ENCODE peak calls at places on chromosome 21, in six cellular contexts. One of them, this sample, is unnamed. For H3K27me3, the result is how much of the 10 kb centered on the place peaks cover.

GRCh38 chr21:32726742-32727477 is 903 bp downstream of the SYNJ1 start:
- DNase-seq in adipocyte: peak
- DNase-seq in mammary epithelial cell: peak
- DNase-seq in neural progenitor cell: peak
- DNase-seq in heart left ventricle: no peak
- DNase-seq in RWPE2: no peak
- DNase-seq in this sample: no peak

GRCh38 chr21:23131177-23131576 is 2133.0 kb downstream of the NCAM2 start:
- DNase-seq in adipocyte: no peak
- DNase-seq in mammary epithelial cell: no peak
- DNase-seq in neural progenitor cell: peak
- DNase-seq in heart left ventricle: no peak
- DNase-seq in RWPE2: no peak
- DNase-seq in this sample: no peak

GRCh38 chr21:46229133-46229922 is 754 bp upstream of the LSS start:
- DNase-seq in adipocyte: no peak
- DNase-seq in mammary epithelial cell: no peak
- DNase-seq in neural progenitor cell: no peak
- DNase-seq in heart left ventricle: peak
- DNase-seq in RWPE2: peak
- DNase-seq in this sample: no peak

GRCh38 chr21:28793043-28793442 is 199.6 kb downstream of the LTN1 start:
- DNase-seq in adipocyte: peak
- DNase-seq in mammary epithelial cell: no peak
- DNase-seq in neural progenitor cell: peak
- DNase-seq in heart left ventricle: no peak
- DNase-seq in RWPE2: no peak
- DNase-seq in this sample: no peak

GRCh38 chr21:30233636-30234035 is 17.7 kb upstream of the CLDN8 start:
- DNase-seq in adipocyte: peak
- DNase-seq in mammary epithelial cell: no peak
- DNase-seq in neural progenitor cell: no peak
- DNase-seq in heart left ventricle: no peak
- DNase-seq in RWPE2: no peak
- DNase-seq in this sample: no peak

GRCh38 chr21:18759751-18760161 is 356.2 kb upstream of the TMPRSS15 start:
- DNase-seq in adipocyte: no peak
- DNase-seq in mammary epithelial cell: no peak
- DNase-seq in neural progenitor cell: no peak
- DNase-seq in heart left ventricle: no peak
- DNase-seq in RWPE2: no peak
- DNase-seq in this sample: no peak

GRCh38 chr21:39083377-39084008 is 99.8 kb downstream of the PSMG1 start:
- DNase-seq in adipocyte: no peak
- DNase-seq in mammary epithelial cell: peak
- DNase-seq in neural progenitor cell: no peak
- DNase-seq in heart left ventricle: no peak
- DNase-seq in RWPE2: no peak
- DNase-seq in this sample: no peak

GRCh38 chr21:32457360-32457840 is 44.9 kb downstream of the EVA1C start:
- DNase-seq in adipocyte: no peak
- DNase-seq in mammary epithelial cell: no peak
- DNase-seq in neural progenitor cell: no peak
- DNase-seq in heart left ventricle: peak
- DNase-seq in RWPE2: no peak
- DNase-seq in this sample: no peak

GRCh38 chr21:38056481-38056880 is 140.2 kb upstream of the KCNJ6 start:
- DNase-seq in adipocyte: no peak
- DNase-seq in mammary epithelial cell: no peak
- DNase-seq in neural progenitor cell: no peak
- DNase-seq in heart left ventricle: no peak
- DNase-seq in RWPE2: no peak
- DNase-seq in this sample: no peak

GRCh38 chr21:37982496-37983318 is 66.5 kb upstream of the KCNJ6 start:
- DNase-seq in adipocyte: no peak
- DNase-seq in mammary epithelial cell: peak
- DNase-seq in neural progenitor cell: no peak
- DNase-seq in heart left ventricle: no peak
- DNase-seq in RWPE2: no peak
- DNase-seq in this sample: no peak

GRCh38 chr21:41232055-41232454 is 64.1 kb downstream of the BACE2 start:
- DNase-seq in adipocyte: no peak
- DNase-seq in mammary epithelial cell: no peak
- DNase-seq in neural progenitor cell: no peak
- DNase-seq in heart left ventricle: no peak
- DNase-seq in RWPE2: no peak
- DNase-seq in this sample: no peak

GRCh38 chr21:39434950-39435349 is 10.6 kb downstream of the LCA5L start:
- DNase-seq in adipocyte: no peak
- DNase-seq in mammary epithelial cell: no peak
- DNase-seq in neural progenitor cell: no peak
- DNase-seq in heart left ventricle: no peak
- DNase-seq in RWPE2: no peak
- DNase-seq in this sample: no peak

GRCh38 chr21:25421327-25422028 is 185.8 kb downstream of the MRPL39 start:
- DNase-seq in adipocyte: peak
- DNase-seq in mammary epithelial cell: no peak
- DNase-seq in neural progenitor cell: peak
- DNase-seq in heart left ventricle: no peak
- DNase-seq in RWPE2: no peak
- DNase-seq in this sample: no peak

GRCh38 chr21:18832950-18833349 is 429.4 kb upstream of the TMPRSS15 start:
- DNase-seq in adipocyte: peak
- DNase-seq in mammary epithelial cell: peak
- DNase-seq in neural progenitor cell: no peak
- DNase-seq in heart left ventricle: no peak
- DNase-seq in RWPE2: no peak
- DNase-seq in this sample: no peak

GRCh38 chr21:16742116-16742515 is 770.7 kb upstream of the CXADR start:
- DNase-seq in adipocyte: no peak
- DNase-seq in mammary epithelial cell: no peak
- DNase-seq in neural progenitor cell: no peak
- DNase-seq in heart left ventricle: no peak
- DNase-seq in RWPE2: no peak
- DNase-seq in this sample: no peak

GRCh38 chr21:15293251-15293650 is 228.5 kb upstream of the NRIP1 start:
- DNase-seq in adipocyte: peak
- DNase-seq in mammary epithelial cell: peak
- DNase-seq in neural progenitor cell: no peak
- DNase-seq in heart left ventricle: no peak
- DNase-seq in RWPE2: no peak
- DNase-seq in this sample: no peak

DNA sequence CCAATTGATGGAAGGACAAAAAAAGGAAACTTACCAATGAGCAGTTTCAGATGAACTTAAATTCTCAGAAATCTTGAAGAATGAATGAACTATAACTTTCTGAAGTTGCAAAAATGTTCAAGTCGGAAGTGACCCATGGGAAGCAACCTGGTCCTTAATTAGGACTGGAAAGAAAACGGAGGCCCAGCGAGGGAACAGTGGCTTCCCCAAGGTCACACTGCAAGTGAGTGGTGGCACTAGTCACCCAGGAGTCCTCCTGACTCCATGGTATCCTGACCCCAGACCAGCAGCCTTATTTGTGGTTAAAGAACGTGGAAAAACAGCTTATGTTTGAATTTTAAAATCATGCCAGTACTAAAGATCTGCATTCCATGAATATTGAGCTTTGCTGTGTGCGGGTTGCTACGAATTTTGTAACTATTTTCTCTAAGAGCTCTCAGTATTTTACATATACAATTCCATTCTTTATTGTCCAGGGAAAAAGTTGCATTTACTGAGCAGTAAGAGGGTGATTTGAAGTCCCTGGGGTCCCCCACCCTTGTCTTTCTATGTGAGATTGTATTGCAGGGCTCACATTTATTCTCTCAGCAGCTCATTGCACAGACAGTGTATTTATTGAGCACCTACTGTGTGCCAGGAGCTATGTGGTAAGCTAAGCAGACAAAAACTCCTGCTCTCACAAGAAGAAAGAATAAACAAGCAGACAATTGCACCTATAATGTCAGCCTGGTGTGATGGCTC is 61.5 kb upstream of the ATP5PO start:
- DNase-seq in adipocyte: no peak
- DNase-seq in mammary epithelial cell: no peak
- DNase-seq in neural progenitor cell: no peak
- DNase-seq in heart left ventricle: no peak
- DNase-seq in RWPE2: no peak
- DNase-seq in this sample: no peak
- H3K27me3 ChIP-seq in adipocyte: under half
- H3K27me3 ChIP-seq in mammary epithelial cell: under half
- H3K27me3 ChIP-seq in neural progenitor cell: under half
- H3K27me3 ChIP-seq in heart left ventricle: under half
- H3K27me3 ChIP-seq in RWPE2: under half
- H3K27me3 ChIP-seq in this sample: under half

GRCh38 chr21:33857846-33858671 is 57.5 kb downstream of the ATP5PO start:
- DNase-seq in adipocyte: no peak
- DNase-seq in mammary epithelial cell: no peak
- DNase-seq in neural progenitor cell: peak
- DNase-seq in heart left ventricle: peak
- DNase-seq in RWPE2: no peak
- DNase-seq in this sample: no peak

GRCh38 chr21:33861125-33861524 is 54.5 kb downstream of the ATP5PO start:
- DNase-seq in adipocyte: no peak
- DNase-seq in mammary epithelial cell: no peak
- DNase-seq in neural progenitor cell: no peak
- DNase-seq in heart left ventricle: no peak
- DNase-seq in RWPE2: no peak
- DNase-seq in this sample: no peak

GRCh38 chr21:33860332-33860879 is 55.2 kb downstream of the ATP5PO start:
- DNase-seq in adipocyte: no peak
- DNase-seq in mammary epithelial cell: no peak
- DNase-seq in neural progenitor cell: no peak
- DNase-seq in heart left ventricle: peak
- DNase-seq in RWPE2: no peak
- DNase-seq in this sample: no peak

GRCh38 chr21:33858672-33859372 is 56.8 kb downstream of the ATP5PO start:
- DNase-seq in adipocyte: no peak
- DNase-seq in mammary epithelial cell: no peak
- DNase-seq in neural progenitor cell: no peak
- DNase-seq in heart left ventricle: peak
- DNase-seq in RWPE2: no peak
- DNase-seq in this sample: no peak

GRCh38 chr21:33859373-33860102 is 56.1 kb downstream of the ATP5PO start:
- DNase-seq in adipocyte: no peak
- DNase-seq in mammary epithelial cell: no peak
- DNase-seq in neural progenitor cell: no peak
- DNase-seq in heart left ventricle: peak
- DNase-seq in RWPE2: no peak
- DNase-seq in this sample: no peak
- H3K27me3 ChIP-seq in adipocyte: under half
- H3K27me3 ChIP-seq in mammary epithelial cell: under half
- H3K27me3 ChIP-seq in neural progenitor cell: under half
- H3K27me3 ChIP-seq in heart left ventricle: under half
- H3K27me3 ChIP-seq in RWPE2: under half
- H3K27me3 ChIP-seq in this sample: under half

DNA sequence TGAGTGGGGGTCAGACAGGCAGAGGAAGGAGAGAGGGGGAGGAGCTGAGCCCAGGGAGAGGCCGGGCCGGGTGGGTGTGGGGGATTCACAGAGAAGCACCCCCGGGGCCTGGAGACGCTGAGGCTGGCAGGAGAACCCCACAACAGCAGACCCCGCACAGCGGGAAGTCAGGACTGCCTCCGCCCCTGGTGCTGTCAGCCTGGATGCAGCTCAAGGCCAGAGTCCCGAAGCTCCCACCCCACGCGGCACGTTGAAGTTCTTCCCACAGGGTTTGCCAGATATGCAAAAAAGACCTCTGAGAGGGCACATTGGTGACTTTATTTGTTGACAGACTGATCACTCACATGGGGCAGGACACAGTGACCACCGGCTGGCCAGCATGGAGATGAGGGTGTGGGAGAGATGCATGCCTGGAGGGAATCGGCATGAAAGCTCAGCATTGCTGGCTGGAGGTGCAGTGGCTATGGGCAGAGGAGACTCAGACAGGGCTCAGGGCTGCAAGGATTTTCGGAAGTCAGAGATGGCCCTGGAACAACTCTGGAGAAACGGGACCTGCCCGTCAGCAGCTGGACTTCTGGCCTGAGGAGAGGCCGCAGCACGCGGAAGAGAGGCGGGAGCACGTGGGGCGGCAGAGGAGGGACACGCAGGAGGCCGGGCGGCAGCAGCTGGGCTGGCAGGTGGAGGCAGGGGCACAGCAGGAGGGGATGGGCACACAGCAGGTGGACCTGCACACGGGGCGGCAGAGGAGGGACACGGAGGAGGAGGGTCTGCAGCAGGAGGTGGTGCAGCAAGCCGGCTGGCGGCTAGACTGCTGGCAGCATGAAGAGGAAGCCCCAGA is 885 bp downstream of the KRTAP10-3 start:
- DNase-seq in adipocyte: no peak
- DNase-seq in mammary epithelial cell: no peak
- DNase-seq in neural progenitor cell: no peak
- DNase-seq in heart left ventricle: no peak
- DNase-seq in RWPE2: peak
- DNase-seq in this sample: peak
- H3K27me3 ChIP-seq in adipocyte: under half
- H3K27me3 ChIP-seq in mammary epithelial cell: under half
- H3K27me3 ChIP-seq in neural progenitor cell: under half
- H3K27me3 ChIP-seq in heart left ventricle: under half
- H3K27me3 ChIP-seq in RWPE2: under half
- H3K27me3 ChIP-seq in this sample: under half

GRCh38 chr21:42362700-42363099 is 3.6 kb downstream of the TFF1 start:
- DNase-seq in adipocyte: no peak
- DNase-seq in mammary epithelial cell: no peak
- DNase-seq in neural progenitor cell: no peak
- DNase-seq in heart left ventricle: no peak
- DNase-seq in RWPE2: no peak
- DNase-seq in this sample: no peak
- H3K27me3 ChIP-seq in adipocyte: under half
- H3K27me3 ChIP-seq in mammary epithelial cell: under half
- H3K27me3 ChIP-seq in neural progenitor cell: under half
- H3K27me3 ChIP-seq in heart left ventricle: under half
- H3K27me3 ChIP-seq in RWPE2: under half
- H3K27me3 ChIP-seq in this sample: under half

DNA sequence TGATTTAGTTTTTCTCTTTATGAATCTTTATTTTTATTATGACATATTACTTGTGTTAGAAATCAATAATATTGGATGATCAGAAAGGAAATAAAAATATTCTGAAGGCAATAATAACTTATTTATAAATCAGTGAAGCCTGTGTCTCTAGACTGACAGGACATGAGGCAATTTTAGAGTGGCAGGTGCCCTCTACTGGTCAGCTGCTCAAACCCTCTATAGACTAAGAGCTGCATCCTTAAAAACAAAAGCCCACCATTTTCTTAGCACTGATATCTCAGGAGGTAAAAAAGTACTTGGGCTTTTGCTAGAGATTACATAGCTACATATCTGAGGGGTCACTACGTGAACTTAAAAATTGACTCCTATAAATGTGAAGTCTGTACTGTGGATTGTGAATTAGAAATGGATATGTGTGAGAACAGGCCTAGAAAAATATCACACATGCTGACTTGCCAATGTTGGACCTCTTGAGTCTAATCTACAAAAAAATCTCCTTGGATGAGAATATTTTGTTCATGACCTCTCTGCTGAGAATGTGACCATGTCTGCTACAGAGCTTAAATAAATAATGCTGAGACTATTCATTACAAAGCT is 597.9 kb upstream of the ADAMTS5 start:
- DNase-seq in adipocyte: peak
- DNase-seq in mammary epithelial cell: peak
- DNase-seq in neural progenitor cell: peak
- DNase-seq in heart left ventricle: no peak
- DNase-seq in RWPE2: no peak
- DNase-seq in this sample: no peak
- H3K27me3 ChIP-seq in adipocyte: under half
- H3K27me3 ChIP-seq in mammary epithelial cell: under half
- H3K27me3 ChIP-seq in neural progenitor cell: under half
- H3K27me3 ChIP-seq in heart left ventricle: under half
- H3K27me3 ChIP-seq in RWPE2: under half
- H3K27me3 ChIP-seq in this sample: under half

This sample was measured in right atrium auricular region.